ENCODE peak calls at places on chromosomes 4 and X, in eight cellular contexts. V is HFF-Myc; H is stimulated activated CD8-positive, alpha-beta memory T cell treated with anti-CD3 and anti-CD28 coated beads, Interleukin-15, amount 100 ng/mL, for 24 hours; T is cardiac muscle cell; E is epithelial cell of esophagus; W is HTR-8/SVneo; F is GM12865; J is NCI-H82. L is an unnamed sample.

GRCh38 chr4:68372588-68372987 is 22.7 kb upstream of the YTHDC1 start:
- DNase-seq in E (peak; percentile 60), T (no peak), J (no peak), V (no peak), F (no peak), H (no peak), W (no peak), L (no peak)

GRCh38 chrX:110316351-110317078 is 1.4 kb downstream of the AMMECR1 start:
- DNase-seq in T (peak; percentile 22), W (no peak), H (no peak), E (no peak), V (no peak), F (no peak), J (peak; percentile 40), L (no peak)

GRCh38 chrX:39677987-39678840 is 419.5 kb downstream of the BCOR start:
- DNase-seq in T (no peak), E (no peak), V (no peak), W (no peak), H (no peak), J (no peak), F (no peak), L (no peak)

GRCh38 chr4:87410157-87410556 is 12.2 kb upstream of the NUDT9 start:
- DNase-seq in V (no peak), T (no peak), J (no peak), E (no peak), F (no peak), H (no peak), W (no peak), L (no peak)

GRCh38 chr4:74092957-74093356 is 6.0 kb downstream of the CXCL2 start:
- DNase-seq in J (no peak), T (peak; percentile 50), E (peak; percentile 37), H (no peak), W (no peak), V (no peak), F (no peak), L (no peak)

GRCh38 chr4:91116861-91117260 is 989.7 kb downstream of the CCSER1 start:
- DNase-seq in F (peak; percentile 2), T (peak; percentile 30), E (peak; percentile 58), H (no peak), V (no peak), W (peak; percentile 1), J (peak; percentile 24), L (no peak)

GRCh38 chr4:118352843-118353373 is at the start of gene PRSS12:
- DNase-seq in H (peak; percentile 24), J (peak; percentile 84), W (peak; percentile 75), F (peak; percentile 78), V (peak; percentile 51), T (peak; percentile 56), E (peak; percentile 82), L (peak; percentile 87)

GRCh38 chr4:122932763-122933162 is 10.4 kb upstream of the NUDT6 start:
- DNase-seq in E (no peak), W (no peak), H (no peak), V (no peak), F (no peak), T (no peak), J (no peak), L (no peak)

GRCh38 chrX:53684415-53685192 is 1.9 kb downstream of the HUWE1 start:
- DNase-seq in F (no peak), H (no peak), V (no peak), T (no peak), J (peak; percentile 54), W (no peak), E (no peak), L (peak; percentile 88)

GRCh38 chrX:141632124-141632523 is 42.6 kb downstream of the SPANXA2 start:
- DNase-seq in V (no peak), J (no peak), W (no peak), E (no peak), T (no peak), F (no peak), H (no peak), L (no peak)

GRCh38 chr4:1910643-1911042 is 39.5 kb downstream of the NSD2 start:
- DNase-seq in T (peak; percentile 76), H (no peak), J (peak; percentile 54), W (peak; percentile 33), V (no peak), E (peak; percentile 64), F (peak; percentile 33), L (peak; percentile 69)

GRCh38 chrX:1465261-1466231 is 12.8 kb upstream of the ASMTL start:
- DNase-seq in T (no peak), J (no peak), H (no peak), V (no peak), F (no peak), E (no peak), W (no peak), L (no peak)

GRCh38 chrX:141839856-141840255 is 1.7 kb downstream of the MAGEC3 start:
- DNase-seq in W (peak; percentile 0), V (no peak), T (no peak), J (no peak), E (no peak), F (no peak), H (no peak), L (no peak)

GRCh38 chrX:108447303-108447702 is 7.7 kb downstream of the COL4A5 start:
- DNase-seq in W (no peak), H (no peak), F (no peak), E (peak; percentile 52), T (peak; percentile 47), V (no peak), J (no peak), L (no peak)

L was measured in WTC11.